ENCODE peak calls at places on chromosome 22, in nine cellular contexts. One of them, this sample, is unnamed.

GRCh38 chr22:49936973-49937757 is 18.7 kb downstream of the CRELD2 start:
- DNase-seq in GM23338: no peak
- DNase-seq in HTR-8/SVneo: no peak
- DNase-seq in choroid plexus epithelial cell: no peak
- DNase-seq in globus pallidus: peak
- DNase-seq in stimulated activated CD4-positive, alpha-beta T cell treated with anti-CD3 and anti-CD28 coated beads, Interleukin-1b, Interleukin-23, amount 100 ng/mL, for 1 hour: no peak
- DNase-seq in epithelial cell of proximal tubule: no peak
- DNase-seq in chondrocyte: no peak
- DNase-seq in NCI-H510A treated with DMSO at 0.1 percent for 48 hours: no peak
- DNase-seq in this sample: no peak

GRCh38 chr22:19183216-19183615 is 4.7 kb upstream of the SLC25A1 start:
- DNase-seq in stimulated activated CD4-positive, alpha-beta T cell treated with anti-CD3 and anti-CD28 coated beads, Interleukin-1b, Interleukin-23, amount 100 ng/mL, for 1 hour: no peak
- DNase-seq in choroid plexus epithelial cell: no peak
- DNase-seq in globus pallidus: no peak
- DNase-seq in GM23338: no peak
- DNase-seq in HTR-8/SVneo: no peak
- DNase-seq in epithelial cell of proximal tubule: no peak
- DNase-seq in NCI-H510A treated with DMSO at 0.1 percent for 48 hours: no peak
- DNase-seq in chondrocyte: no peak
- DNase-seq in this sample: no peak

GRCh38 chr22:46067159-46068111 is 82.9 kb upstream of the PPARA start:
- DNase-seq in choroid plexus epithelial cell: no peak
- DNase-seq in epithelial cell of proximal tubule: no peak
- DNase-seq in GM23338: no peak
- DNase-seq in globus pallidus: no peak
- DNase-seq in HTR-8/SVneo: no peak
- DNase-seq in NCI-H510A treated with DMSO at 0.1 percent for 48 hours: no peak
- DNase-seq in stimulated activated CD4-positive, alpha-beta T cell treated with anti-CD3 and anti-CD28 coated beads, Interleukin-1b, Interleukin-23, amount 100 ng/mL, for 1 hour: no peak
- DNase-seq in chondrocyte: no peak
- DNase-seq in this sample: no peak

GRCh38 chr22:21626073-21626734 is 3.6 kb downstream of the YDJC start:
- DNase-seq in globus pallidus: no peak
- DNase-seq in chondrocyte: no peak
- DNase-seq in choroid plexus epithelial cell: no peak
- DNase-seq in NCI-H510A treated with DMSO at 0.1 percent for 48 hours: no peak
- DNase-seq in stimulated activated CD4-positive, alpha-beta T cell treated with anti-CD3 and anti-CD28 coated beads, Interleukin-1b, Interleukin-23, amount 100 ng/mL, for 1 hour: no peak
- DNase-seq in HTR-8/SVneo: no peak
- DNase-seq in GM23338: no peak
- DNase-seq in epithelial cell of proximal tubule: no peak
- DNase-seq in this sample: no peak

GRCh38 chr22:29855611-29856181 is 17.6 kb upstream of the ASCC2 start:
- DNase-seq in chondrocyte: no peak
- DNase-seq in epithelial cell of proximal tubule: no peak
- DNase-seq in choroid plexus epithelial cell: no peak
- DNase-seq in HTR-8/SVneo: no peak
- DNase-seq in globus pallidus: no peak
- DNase-seq in GM23338: no peak
- DNase-seq in stimulated activated CD4-positive, alpha-beta T cell treated with anti-CD3 and anti-CD28 coated beads, Interleukin-1b, Interleukin-23, amount 100 ng/mL, for 1 hour: no peak
- DNase-seq in NCI-H510A treated with DMSO at 0.1 percent for 48 hours: no peak
- DNase-seq in this sample: no peak

GRCh38 chr22:19879996-19880785 is 25.5 kb upstream of the GNB1L start:
- DNase-seq in GM23338: no peak
- DNase-seq in HTR-8/SVneo: no peak
- DNase-seq in NCI-H510A treated with DMSO at 0.1 percent for 48 hours: no peak
- DNase-seq in stimulated activated CD4-positive, alpha-beta T cell treated with anti-CD3 and anti-CD28 coated beads, Interleukin-1b, Interleukin-23, amount 100 ng/mL, for 1 hour: no peak
- DNase-seq in globus pallidus: no peak
- DNase-seq in chondrocyte: peak
- DNase-seq in epithelial cell of proximal tubule: no peak
- DNase-seq in choroid plexus epithelial cell: no peak
- DNase-seq in this sample: no peak

GRCh38 chr22:38716827-38717226 is 11.1 kb downstream of the GTPBP1 start:
- DNase-seq in epithelial cell of proximal tubule: no peak
- DNase-seq in HTR-8/SVneo: no peak
- DNase-seq in chondrocyte: no peak
- DNase-seq in globus pallidus: no peak
- DNase-seq in GM23338: no peak
- DNase-seq in stimulated activated CD4-positive, alpha-beta T cell treated with anti-CD3 and anti-CD28 coated beads, Interleukin-1b, Interleukin-23, amount 100 ng/mL, for 1 hour: no peak
- DNase-seq in NCI-H510A treated with DMSO at 0.1 percent for 48 hours: no peak
- DNase-seq in choroid plexus epithelial cell: no peak
- DNase-seq in this sample: no peak

GRCh38 chr22:29706493-29706892 is 13.3 kb upstream of the CABP7 start:
- DNase-seq in stimulated activated CD4-positive, alpha-beta T cell treated with anti-CD3 and anti-CD28 coated beads, Interleukin-1b, Interleukin-23, amount 100 ng/mL, for 1 hour: no peak
- DNase-seq in GM23338: peak
- DNase-seq in globus pallidus: no peak
- DNase-seq in chondrocyte: no peak
- DNase-seq in epithelial cell of proximal tubule: no peak
- DNase-seq in NCI-H510A treated with DMSO at 0.1 percent for 48 hours: no peak
- DNase-seq in choroid plexus epithelial cell: no peak
- DNase-seq in HTR-8/SVneo: no peak
- DNase-seq in this sample: no peak

GRCh38 chr22:37431811-37432707 is 4.8 kb upstream of the ELFN2 start:
- DNase-seq in epithelial cell of proximal tubule: peak
- DNase-seq in globus pallidus: no peak
- DNase-seq in HTR-8/SVneo: peak
- DNase-seq in GM23338: no peak
- DNase-seq in NCI-H510A treated with DMSO at 0.1 percent for 48 hours: no peak
- DNase-seq in stimulated activated CD4-positive, alpha-beta T cell treated with anti-CD3 and anti-CD28 coated beads, Interleukin-1b, Interleukin-23, amount 100 ng/mL, for 1 hour: no peak
- DNase-seq in chondrocyte: no peak
- DNase-seq in choroid plexus epithelial cell: peak
- DNase-seq in this sample: peak

GRCh38 chr22:29016067-29016938 is 45.3 kb downstream of the C22orf31 start:
- DNase-seq in HTR-8/SVneo: no peak
- DNase-seq in epithelial cell of proximal tubule: peak
- DNase-seq in GM23338: no peak
- DNase-seq in chondrocyte: no peak
- DNase-seq in NCI-H510A treated with DMSO at 0.1 percent for 48 hours: no peak
- DNase-seq in stimulated activated CD4-positive, alpha-beta T cell treated with anti-CD3 and anti-CD28 coated beads, Interleukin-1b, Interleukin-23, amount 100 ng/mL, for 1 hour: no peak
- DNase-seq in globus pallidus: no peak
- DNase-seq in choroid plexus epithelial cell: no peak
- DNase-seq in this sample: no peak

GRCh38 chr22:27462190-27462589 is 339.4 kb downstream of the MN1 start:
- DNase-seq in globus pallidus: peak
- DNase-seq in epithelial cell of proximal tubule: no peak
- DNase-seq in stimulated activated CD4-positive, alpha-beta T cell treated with anti-CD3 and anti-CD28 coated beads, Interleukin-1b, Interleukin-23, amount 100 ng/mL, for 1 hour: no peak
- DNase-seq in HTR-8/SVneo: no peak
- DNase-seq in NCI-H510A treated with DMSO at 0.1 percent for 48 hours: no peak
- DNase-seq in GM23338: no peak
- DNase-seq in chondrocyte: no peak
- DNase-seq in choroid plexus epithelial cell: no peak
- DNase-seq in this sample: no peak

GRCh38 chr22:39416319-39416718 is 16.7 kb downstream of the TAB1 start:
- DNase-seq in chondrocyte: peak
- DNase-seq in GM23338: no peak
- DNase-seq in choroid plexus epithelial cell: peak
- DNase-seq in epithelial cell of proximal tubule: no peak
- DNase-seq in HTR-8/SVneo: no peak
- DNase-seq in stimulated activated CD4-positive, alpha-beta T cell treated with anti-CD3 and anti-CD28 coated beads, Interleukin-1b, Interleukin-23, amount 100 ng/mL, for 1 hour: no peak
- DNase-seq in NCI-H510A treated with DMSO at 0.1 percent for 48 hours: no peak
- DNase-seq in globus pallidus: no peak
- DNase-seq in this sample: no peak

GRCh38 chr22:24426859-24427499 is 420 bp upstream of the ADORA2A start:
- DNase-seq in HTR-8/SVneo: no peak
- DNase-seq in chondrocyte: peak
- DNase-seq in stimulated activated CD4-positive, alpha-beta T cell treated with anti-CD3 and anti-CD28 coated beads, Interleukin-1b, Interleukin-23, amount 100 ng/mL, for 1 hour: no peak
- DNase-seq in globus pallidus: no peak
- DNase-seq in choroid plexus epithelial cell: no peak
- DNase-seq in NCI-H510A treated with DMSO at 0.1 percent for 48 hours: no peak
- DNase-seq in epithelial cell of proximal tubule: no peak
- DNase-seq in GM23338: no peak
- DNase-seq in this sample: no peak

GRCh38 chr22:16800358-16800757 is 24.9 kb downstream of the XKR3 start:
- DNase-seq in epithelial cell of proximal tubule: no peak
- DNase-seq in chondrocyte: no peak
- DNase-seq in choroid plexus epithelial cell: no peak
- DNase-seq in globus pallidus: no peak
- DNase-seq in HTR-8/SVneo: no peak
- DNase-seq in stimulated activated CD4-positive, alpha-beta T cell treated with anti-CD3 and anti-CD28 coated beads, Interleukin-1b, Interleukin-23, amount 100 ng/mL, for 1 hour: no peak
- DNase-seq in GM23338: no peak
- DNase-seq in NCI-H510A treated with DMSO at 0.1 percent for 48 hours: no peak
- DNase-seq in this sample: no peak

GRCh38 chr22:27749597-27750225 is 51.8 kb downstream of the MN1 start:
- DNase-seq in GM23338: peak
- DNase-seq in HTR-8/SVneo: no peak
- DNase-seq in globus pallidus: peak
- DNase-seq in NCI-H510A treated with DMSO at 0.1 percent for 48 hours: no peak
- DNase-seq in chondrocyte: no peak
- DNase-seq in stimulated activated CD4-positive, alpha-beta T cell treated with anti-CD3 and anti-CD28 coated beads, Interleukin-1b, Interleukin-23, amount 100 ng/mL, for 1 hour: no peak
- DNase-seq in epithelial cell of proximal tubule: no peak
- DNase-seq in choroid plexus epithelial cell: peak
- DNase-seq in this sample: peak

GRCh38 chr22:44491666-44492405 is 6.2 kb downstream of the RTL6 start:
- DNase-seq in GM23338: peak
- DNase-seq in choroid plexus epithelial cell: no peak
- DNase-seq in NCI-H510A treated with DMSO at 0.1 percent for 48 hours: no peak
- DNase-seq in stimulated activated CD4-positive, alpha-beta T cell treated with anti-CD3 and anti-CD28 coated beads, Interleukin-1b, Interleukin-23, amount 100 ng/mL, for 1 hour: no peak
- DNase-seq in HTR-8/SVneo: no peak
- DNase-seq in epithelial cell of proximal tubule: no peak
- DNase-seq in chondrocyte: no peak
- DNase-seq in globus pallidus: no peak
- DNase-seq in this sample: no peak

GRCh38 chr22:26906464-26906863 is 249.1 kb downstream of the MIAT start:
- DNase-seq in globus pallidus: no peak
- DNase-seq in epithelial cell of proximal tubule: no peak
- DNase-seq in chondrocyte: no peak
- DNase-seq in GM23338: no peak
- DNase-seq in HTR-8/SVneo: no peak
- DNase-seq in choroid plexus epithelial cell: no peak
- DNase-seq in stimulated activated CD4-positive, alpha-beta T cell treated with anti-CD3 and anti-CD28 coated beads, Interleukin-1b, Interleukin-23, amount 100 ng/mL, for 1 hour: no peak
- DNase-seq in NCI-H510A treated with DMSO at 0.1 percent for 48 hours: peak
- DNase-seq in this sample: no peak

GRCh38 chr22:21735198-21736083 is at the start of gene YPEL1:
- DNase-seq in chondrocyte: peak
- DNase-seq in epithelial cell of proximal tubule: no peak
- DNase-seq in stimulated activated CD4-positive, alpha-beta T cell treated with anti-CD3 and anti-CD28 coated beads, Interleukin-1b, Interleukin-23, amount 100 ng/mL, for 1 hour: peak
- DNase-seq in globus pallidus: peak
- DNase-seq in GM23338: peak
- DNase-seq in HTR-8/SVneo: peak
- DNase-seq in choroid plexus epithelial cell: peak
- DNase-seq in NCI-H510A treated with DMSO at 0.1 percent for 48 hours: peak
- DNase-seq in this sample: peak

This sample was measured in brain microvascular endothelial cell.